ENCODE peak calls at places on chromosomes 6 and 20, in six cellular contexts. B, J, F, G, Z and U are unnamed samples.

GRCh38 chr6:45988635-45989034 is 27.0 kb downstream of the CLIC5 start:
- DNase-seq in B (peak; percentile 11), J (no peak), F (no peak), G (no peak), Z (no peak), U (no peak)

GRCh38 chr20:17533396-17533795 is 2.2 kb upstream of the BFSP1 start:
- DNase-seq in B (no peak), J (no peak), F (peak; percentile 44), G (peak; percentile 38), Z (peak; percentile 59), U (peak; percentile 84)

GRCh38 chr20:37316775-37317170 is 27.3 kb downstream of the MANBAL start:
- DNase-seq in B (no peak), J (no peak), F (no peak), G (no peak), Z (no peak), U (no peak)

GRCh38 chr6:10099086-10099499 is 315.8 kb downstream of the TFAP2A start:
- DNase-seq in B (peak; percentile 26), J (no peak), F (no peak), G (no peak), Z (peak; percentile 17), U (peak; percentile 68)

GRCh38 chr20:59988141-59988540 is 29.9 kb downstream of the CDH26 start:
- DNase-seq in B (no peak), J (no peak), F (no peak), G (peak; percentile 39), Z (no peak), U (no peak)

GRCh38 chr6:83096791-83097190 is 29.3 kb downstream of the DOP1A start:
- DNase-seq in B (no peak), J (no peak), F (no peak), G (no peak), Z (no peak), U (no peak)

GRCh38 chr20:36808317-36809257 is 35.0 kb upstream of the DSN1 start:
- DNase-seq in B (peak; percentile 84), J (peak; percentile 63), F (peak; percentile 13), G (no peak), Z (no peak), U (peak; percentile 76)

GRCh38 chr6:170226647-170227046 is 64.2 kb downstream of the DLL1 start:
- DNase-seq in B (no peak), J (no peak), F (no peak), G (no peak), Z (no peak), U (no peak)

GRCh38 chr6:170096803-170097504 is 193.9 kb downstream of the DLL1 start:
- DNase-seq in B (peak; percentile 3), J (no peak), F (no peak), G (no peak), Z (no peak), U (no peak)

GRCh38 chr20:36779656-36780025 is 6.1 kb upstream of the DSN1 start:
- DNase-seq in B (peak; percentile 42), J (no peak), F (no peak), G (no peak), Z (no peak), U (no peak)

GRCh38 chr6:9456241-9456658 is 958.6 kb downstream of the TFAP2A start:
- DNase-seq in B (no peak), J (no peak), F (peak; percentile 70), G (no peak), Z (no peak), U (no peak)

GRCh38 chr20:6654490-6655247 is 112.8 kb upstream of the BMP2 start:
- DNase-seq in B (no peak), J (no peak), F (no peak), G (no peak), Z (no peak), U (no peak)

GRCh38 chr20:32474717-32474966 is 110.5 kb downstream of the NOL4L start:
- DNase-seq in B (no peak), J (no peak), F (no peak), G (no peak), Z (no peak), U (no peak)

GRCh38 chr20:11217322-11217989 is 543.7 kb upstream of the JAG1 start:
- DNase-seq in B (no peak), J (no peak), F (no peak), G (no peak), Z (no peak), U (no peak)

GRCh38 chr6:168133186-168133585 is 54.2 kb upstream of the FRMD1 start:
- DNase-seq in B (no peak), J (no peak), F (no peak), G (no peak), Z (no peak), U (no peak)

GRCh38 chr6:2970034-2970685 is 1.2 kb downstream of the SERPINB6 start:
- DNase-seq in B (no peak), J (no peak), F (no peak), G (no peak), Z (no peak), U (no peak)

GRCh38 chr20:23646106-23646958 is 8.6 kb upstream of the CST3 start:
- DNase-seq in B (no peak), J (no peak), F (no peak), G (no peak), Z (no peak), U (no peak)

GRCh38 chr6:144953552-144954240 is 668.6 kb downstream of the UTRN start:
- DNase-seq in B (no peak), J (no peak), F (no peak), G (no peak), Z (no peak), U (no peak)

GRCh38 chr20:4038047-4038459 is 22.7 kb upstream of the RNF24 start:
- DNase-seq in B (peak; percentile 47), J (peak; percentile 26), F (no peak), G (no peak), Z (peak; percentile 78), U (peak; percentile 97)

GRCh38 chr6:157273756-157274088 is 49.6 kb downstream of the TMEM242 start:
- DNase-seq in B (peak; percentile 44), J (peak; percentile 36), F (peak; percentile 46), G (peak; percentile 66), Z (no peak), U (peak; percentile 58)

GRCh38 chr6:35368038-35368887 is 25.9 kb downstream of the PPARD start:
- DNase-seq in B (no peak), J (no peak), F (no peak), G (no peak), Z (no peak), U (peak; percentile 43)